ENCODE peak calls at places on chromosome 2, in four cellular contexts. U, W, Z and E are unnamed samples.

GRCh38 chr2:98541906-98542305 is 66.4 kb downstream of the COA5 start:
- DNase-seq in U (no peak), W (no peak), Z (no peak), E (no peak)

GRCh38 chr2:122634261-122634660 is 878.8 kb downstream of the TSN start:
- DNase-seq in U (no peak), W (no peak), Z (no peak), E (no peak)

GRCh38 chr2:99035920-99036319 is 99.9 kb upstream of the CRACDL start:
- DNase-seq in U (no peak), W (no peak), Z (no peak), E (no peak)

GRCh38 chr2:106638043-106638442 is 150.9 kb downstream of the CD8B2 start:
- DNase-seq in U (no peak), W (no peak), Z (no peak), E (no peak)

GRCh38 chr2:42914860-42915259 is 122.5 kb upstream of the HAAO start:
- DNase-seq in U (no peak), W (no peak), Z (no peak), E (no peak)

GRCh38 chr2:200383380-200384110 is 77.1 kb downstream of the SPATS2L start:
- DNase-seq in U (peak), W (no peak), Z (no peak), E (no peak)

GRCh38 chr2:147683380-147683779 is 161.4 kb upstream of the ACVR2A start:
- DNase-seq in U (no peak), W (no peak), Z (no peak), E (no peak)

GRCh38 chr2:22124003-22124402 is 1000.2 kb downstream of the TDRD15 start:
- DNase-seq in U (no peak), W (no peak), Z (no peak), E (no peak)

GRCh38 chr2:47891369-47892337 is 14.6 kb downstream of the FBXO11 start:
- DNase-seq in U (no peak), W (no peak), Z (no peak), E (no peak)

GRCh38 chr2:142234701-142235100 is 103.9 kb upstream of the LRP1B start:
- DNase-seq in U (no peak), W (no peak), Z (no peak), E (no peak)

GRCh38 chr2:238927746-238928519 is 80.0 kb downstream of the TWIST2 start:
- DNase-seq in U (no peak), W (no peak), Z (no peak), E (no peak)

GRCh38 chr2:8412586-8412985 is 269.3 kb upstream of the ID2 start:
- DNase-seq in U (no peak), W (no peak), Z (no peak), E (no peak)

GRCh38 chr2:199818001-199818400 is 33.0 kb downstream of the FTCDNL1 start:
- DNase-seq in U (no peak), W (no peak), Z (no peak), E (no peak)

GRCh38 chr2:25333981-25334380 is 7.7 kb downstream of the DNMT3A start:
- DNase-seq in U (no peak), W (no peak), Z (no peak), E (no peak)

GRCh38 chr2:68824831-68825230 is 46.4 kb downstream of the BMP10 start:
- DNase-seq in U (no peak), W (no peak), Z (no peak), E (no peak)

GRCh38 chr2:184879671-184880070 is 281.3 kb downstream of the ZNF804A start:
- DNase-seq in U (no peak), W (no peak), Z (no peak), E (no peak)

GRCh38 chr2:71690231-71690834 is 237.0 kb downstream of the DYSF start:
- DNase-seq in U (no peak), W (no peak), Z (no peak), E (no peak)

GRCh38 chr2:234309431-234309830 is 187.4 kb downstream of the ARL4C start:
- DNase-seq in U (no peak), W (no peak), Z (no peak), E (no peak)

GRCh38 chr2:43519711-43520221 is 76.1 kb downstream of the THADA start:
- DNase-seq in U (no peak), W (no peak), Z (no peak), E (no peak)

GRCh38 chr2:9778471-9779402 is 64.5 kb upstream of the TAF1B start:
- DNase-seq in U (no peak), W (no peak), Z (no peak), E (no peak)

GRCh38 chr2:30197570-30197969 is 33.8 kb upstream of the LBH start:
- DNase-seq in U (no peak), W (no peak), Z (peak), E (no peak)

GRCh38 chr2:119252186-119253113 is 28.8 kb downstream of the STEAP3 start:
- DNase-seq in U (no peak), W (peak), Z (no peak), E (no peak)

GRCh38 chr2:8682719-8683667 is 1.1 kb downstream of the ID2 start:
- DNase-seq in U (no peak), W (no peak), Z (no peak), E (no peak)

GRCh38 chr2:43459455-43459854 is 136.4 kb downstream of the THADA start:
- DNase-seq in U (no peak), W (no peak), Z (no peak), E (no peak)

GRCh38 chr2:9574314-9574713 is 18.7 kb upstream of the ADAM17 start:
- DNase-seq in U (no peak), W (no peak), Z (no peak), E (no peak)

GRCh38 chr2:23287250-23287704 is 97.7 kb upstream of the KLHL29 start:
- DNase-seq in U (no peak), W (no peak), Z (no peak), E (no peak)

GRCh38 chr2:222319576-222320440 is 21.0 kb upstream of the PAX3 start:
- DNase-seq in U (no peak), W (no peak), Z (no peak), E (peak)

GRCh38 chr2:112251211-112251721 is 3.6 kb downstream of the ZC3H8 start:
- DNase-seq in U (no peak), W (no peak), Z (no peak), E (no peak)

GRCh38 chr2:27932396-27932795 is 41.9 kb downstream of the BABAM2 start:
- DNase-seq in U (no peak), W (peak), Z (no peak), E (no peak)
- TF ChIP-seq HDAC2 in U (no peak), W (no peak), Z (no peak), E (no peak)

GRCh38 chr2:38268691-38269309 is 108.3 kb downstream of the ATL2 start:
- DNase-seq in U (no peak), W (no peak), Z (no peak), E (no peak)

GRCh38 chr2:38267270-38267925 is 109.7 kb downstream of the ATL2 start:
- DNase-seq in U (no peak), W (no peak), Z (no peak), E (no peak)

GRCh38 chr2:38268001-38268400 is 109.1 kb downstream of the ATL2 start:
- DNase-seq in U (no peak), W (no peak), Z (no peak), E (no peak)

GRCh38 chr2:38271697-38272096 is 105.4 kb downstream of the ATL2 start:
- DNase-seq in U (no peak), W (no peak), Z (no peak), E (no peak)

GRCh38 chr2:38269421-38269820 is 107.7 kb downstream of the ATL2 start:
- DNase-seq in U (no peak), W (no peak), Z (no peak), E (no peak)
- TF ChIP-seq HDAC2 in U (no peak), W (no peak), Z (no peak), E (no peak)

DNA sequence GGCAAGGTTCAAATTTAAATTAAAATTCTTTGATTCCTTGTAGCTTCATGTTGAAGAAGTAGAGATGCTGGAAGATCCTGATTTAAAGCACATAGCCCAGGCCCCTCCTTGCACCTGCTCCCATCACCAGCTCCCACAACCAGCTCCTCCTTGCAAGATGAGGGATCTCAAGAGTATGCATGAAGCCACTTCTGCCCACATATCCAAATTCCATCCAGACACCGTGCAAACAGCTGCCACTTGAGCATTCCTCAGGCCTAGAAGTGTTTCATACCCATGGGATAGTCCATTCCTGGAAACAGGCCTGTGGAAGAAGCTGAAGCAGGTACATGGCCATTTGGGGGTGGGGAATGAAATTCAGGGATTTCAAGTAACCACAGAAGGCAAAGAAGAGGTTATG is 32.4 kb upstream of the ITPRID2 start:
- DNase-seq in U (no peak), W (no peak), Z (no peak), E (no peak)
- TF ChIP-seq HDAC2 in U (no peak), W (no peak), Z (no peak), E (no peak)

DNA sequence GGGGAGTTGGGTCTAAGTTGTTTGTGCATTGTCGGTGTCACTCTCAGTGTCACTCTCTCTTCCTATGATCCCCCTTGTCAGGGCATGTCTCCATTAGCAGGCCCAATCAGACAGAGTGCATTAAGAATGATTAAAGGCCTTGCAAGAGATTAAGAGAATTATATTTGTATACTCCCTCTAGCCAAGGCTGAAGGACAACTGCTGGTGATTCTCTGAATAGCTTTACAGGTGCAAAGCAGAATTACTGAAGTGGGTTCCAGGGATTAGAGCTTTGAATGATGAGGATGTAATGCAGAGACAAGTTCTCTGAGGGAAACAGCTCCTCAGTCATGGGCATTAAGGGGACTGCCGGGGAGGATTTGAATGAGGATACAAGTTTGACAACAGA is 104.8 kb upstream of the LGALSL start:
- DNase-seq in U (no peak), W (no peak), Z (no peak), E (no peak)
- TF ChIP-seq HDAC2 in U (no peak), W (no peak), Z (no peak), E (no peak)

GRCh38 chr2:45614330-45614729 is 3.3 kb upstream of the SRBD1 start:
- DNase-seq in U (no peak), W (no peak), Z (no peak), E (no peak)

GRCh38 chr2:45612265-45612664 is 1.2 kb upstream of the SRBD1 start:
- DNase-seq in U (no peak), W (no peak), Z (no peak), E (no peak)

GRCh38 chr2:45614871-45615270 is 3.8 kb upstream of the SRBD1 start:
- DNase-seq in U (no peak), W (no peak), Z (no peak), E (no peak)

GRCh38 chr2:45611020-45611737 is at the start of gene SRBD1:
- DNase-seq in U (peak), W (peak), Z (peak), E (peak)

GRCh38 chr2:45612741-45613140 is 1.7 kb upstream of the SRBD1 start:
- DNase-seq in U (no peak), W (no peak), Z (no peak), E (no peak)
- TF ChIP-seq HDAC2 in U (no peak), W (no peak), Z (no peak), E (no peak)